ENCODE peak calls at places on chromosomes 6 and 20, in seven cellular contexts. J is activated naive CD4-positive, alpha-beta T cell; L is naive thymus-derived CD8-positive, alpha-beta T cell; A is AG08396; S is tibial nerve; V is HFF-Myc; I is substantia nigra. O is an unnamed sample.

GRCh38 chr20:46401478-46401860 is 4.9 kb downstream of the ELMO2 start:
- DNase-seq in J (no peak), L (no peak), A (no peak), S (no peak), V (no peak), I (no peak), O (no peak)

GRCh38 chr6:126422912-126423311 is 83.0 kb downstream of the CENPW start:
- DNase-seq in J (no peak), L (no peak), A (no peak), S (no peak), V (no peak), I (no peak), O (no peak)

GRCh38 chr20:46651091-46651962 is at the start of gene SLC13A3:
- DNase-seq in J (no peak), L (no peak), A (no peak), S (no peak), V (no peak), I (peak), O (no peak)

GRCh38 chr6:131368077-131368911 is 204.7 kb upstream of the ARG1 start:
- DNase-seq in J (no peak), L (no peak), A (no peak), S (peak), V (no peak), I (peak), O (no peak)

GRCh38 chr6:138278326-138278725 is 60.0 kb upstream of the PBOV1 start:
- DNase-seq in J (no peak), L (no peak), A (peak), S (no peak), V (no peak), I (peak), O (no peak)

GRCh38 chr6:44339301-44339700 is 3.1 kb upstream of the SPATS1 start:
- DNase-seq in J (no peak), L (no peak), A (no peak), S (peak), V (no peak), I (no peak), O (no peak)

GRCh38 chr20:41342474-41343464 is 2.1 kb downstream of the LPIN3 start:
- DNase-seq in J (no peak), L (no peak), A (no peak), S (no peak), V (no peak), I (no peak), O (no peak)

GRCh38 chr6:158640519-158640918 is 4.0 kb downstream of the DYNLT1 start:
- DNase-seq in J (no peak), L (no peak), A (no peak), S (no peak), V (no peak), I (no peak), O (no peak)

GRCh38 chr6:68575765-68576439 is 59.2 kb upstream of the ADGRB3 start:
- DNase-seq in J (no peak), L (no peak), A (no peak), S (no peak), V (no peak), I (peak), O (no peak)

GRCh38 chr6:15491255-15491985 is 171.4 kb downstream of the DTNBP1 start:
- DNase-seq in J (peak), L (peak), A (peak), S (peak), V (no peak), I (peak), O (peak)

GRCh38 chr6:7282097-7282906 is 30.7 kb downstream of the SSR1 start:
- DNase-seq in J (no peak), L (no peak), A (no peak), S (no peak), V (no peak), I (no peak), O (no peak)

GRCh38 chr6:126181173-126181741 is 158.7 kb upstream of the CENPW start:
- DNase-seq in J (no peak), L (no peak), A (no peak), S (no peak), V (no peak), I (no peak), O (no peak)

GRCh38 chr6:129893513-129894098 is 32.5 kb upstream of the TMEM244 start:
- DNase-seq in J (no peak), L (no peak), A (no peak), S (no peak), V (no peak), I (no peak), O (no peak)

GRCh38 chr20:44477151-44477550 is 1.5 kb downstream of the TTPAL start:
- DNase-seq in J (no peak), L (no peak), A (no peak), S (no peak), V (no peak), I (no peak), O (no peak)

GRCh38 chr6:169816975-169817374 is 65.6 kb downstream of the ERMARD start:
- DNase-seq in J (no peak), L (no peak), A (no peak), S (no peak), V (no peak), I (no peak), O (no peak)

GRCh38 chr6:16324184-16324583 is 85.8 kb downstream of the GMPR start:
- DNase-seq in J (no peak), L (no peak), A (no peak), S (no peak), V (no peak), I (no peak), O (no peak)

GRCh38 chr20:3710703-3711417 is 1.5 kb downstream of the SIGLEC1 start:
- DNase-seq in J (peak), L (peak), A (peak), S (peak), V (no peak), I (peak), O (peak)

GRCh38 chr6:5851261-5851757 is 155.4 kb downstream of the NRN1 start:
- DNase-seq in J (peak), L (peak), A (peak), S (no peak), V (no peak), I (peak), O (peak)

GRCh38 chr20:22507240-22507961 is 77.0 kb downstream of the FOXA2 start:
- DNase-seq in J (no peak), L (no peak), A (no peak), S (no peak), V (no peak), I (no peak), O (no peak)

GRCh38 chr6:6781877-6782236 is 193.3 kb downstream of the LY86 start:
- DNase-seq in J (no peak), L (no peak), A (no peak), S (no peak), V (no peak), I (no peak), O (no peak)

GRCh38 chr20:57772349-57772964 is 62.6 kb upstream of the PMEPA1 start:
- DNase-seq in J (peak), L (no peak), A (peak), S (no peak), V (peak), I (no peak), O (no peak)

GRCh38 chr6:11277275-11278206 is 45.1 kb upstream of the NEDD9 start:
- DNase-seq in J (no peak), L (no peak), A (peak), S (no peak), V (peak), I (no peak), O (no peak)

GRCh38 chr6:105606871-105607421 is 204.1 kb upstream of the PREP start:
- DNase-seq in J (no peak), L (no peak), A (no peak), S (no peak), V (no peak), I (no peak), O (no peak)